ENCODE peak calls at places on chromosomes 12 and 14, in seven cellular contexts. One of them, this sample, is unnamed.

GRCh38 chr14:88840926-88841325 is 16.5 kb downstream of the TTC8 start:
- DNase-seq in GM12878: no peak
- DNase-seq in astrocyte: no peak
- DNase-seq in IMR-90: no peak
- DNase-seq in H9: no peak
- DNase-seq in neural progenitor cell: no peak
- DNase-seq in fibroblast of lung: no peak
- DNase-seq in this sample: no peak

GRCh38 chr14:102508774-102509743 is 517 bp downstream of the ANKRD9 start:
- DNase-seq in fibroblast of lung: peak
- DNase-seq in IMR-90: peak
- DNase-seq in H9: no peak
- DNase-seq in neural progenitor cell: no peak
- DNase-seq in GM12878: no peak
- DNase-seq in astrocyte: no peak
- DNase-seq in this sample: no peak

GRCh38 chr12:32454866-32455265 is 55.5 kb downstream of the FGD4 start:
- DNase-seq in IMR-90: no peak
- DNase-seq in neural progenitor cell: peak
- DNase-seq in astrocyte: no peak
- DNase-seq in H9: peak
- DNase-seq in fibroblast of lung: no peak
- DNase-seq in GM12878: no peak
- DNase-seq in this sample: no peak

GRCh38 chr14:33647385-33647786 is 303.5 kb downstream of the EGLN3 start:
- DNase-seq in fibroblast of lung: peak
- DNase-seq in H9: no peak
- DNase-seq in astrocyte: peak
- DNase-seq in neural progenitor cell: no peak
- DNase-seq in GM12878: no peak
- DNase-seq in IMR-90: peak
- DNase-seq in this sample: peak

GRCh38 chr12:47995976-47996375 is 8.3 kb downstream of the COL2A1 start:
- DNase-seq in GM12878: no peak
- DNase-seq in astrocyte: peak
- DNase-seq in H9: no peak
- DNase-seq in fibroblast of lung: peak
- DNase-seq in neural progenitor cell: no peak
- DNase-seq in IMR-90: peak
- DNase-seq in this sample: no peak

GRCh38 chr12:46667547-46667946 is 158.2 kb downstream of the SLC38A4 start:
- DNase-seq in GM12878: no peak
- DNase-seq in IMR-90: peak
- DNase-seq in fibroblast of lung: no peak
- DNase-seq in H9: no peak
- DNase-seq in astrocyte: peak
- DNase-seq in neural progenitor cell: no peak
- DNase-seq in this sample: peak

GRCh38 chr12:52244615-52244994 is 11.6 kb downstream of the KRT7 start:
- DNase-seq in fibroblast of lung: no peak
- DNase-seq in astrocyte: no peak
- DNase-seq in neural progenitor cell: no peak
- DNase-seq in GM12878: no peak
- DNase-seq in H9: no peak
- DNase-seq in IMR-90: no peak
- DNase-seq in this sample: no peak

GRCh38 chr12:20007331-20007730 is 361.0 kb upstream of the PDE3A start:
- DNase-seq in H9: no peak
- DNase-seq in neural progenitor cell: no peak
- DNase-seq in fibroblast of lung: no peak
- DNase-seq in IMR-90: peak
- DNase-seq in astrocyte: no peak
- DNase-seq in GM12878: no peak
- DNase-seq in this sample: no peak

GRCh38 chr12:47825239-47825639 is 5.5 kb upstream of the HDAC7 start:
- DNase-seq in astrocyte: no peak
- DNase-seq in neural progenitor cell: no peak
- DNase-seq in fibroblast of lung: no peak
- DNase-seq in IMR-90: no peak
- DNase-seq in GM12878: no peak
- DNase-seq in H9: no peak
- DNase-seq in this sample: no peak

DNA sequence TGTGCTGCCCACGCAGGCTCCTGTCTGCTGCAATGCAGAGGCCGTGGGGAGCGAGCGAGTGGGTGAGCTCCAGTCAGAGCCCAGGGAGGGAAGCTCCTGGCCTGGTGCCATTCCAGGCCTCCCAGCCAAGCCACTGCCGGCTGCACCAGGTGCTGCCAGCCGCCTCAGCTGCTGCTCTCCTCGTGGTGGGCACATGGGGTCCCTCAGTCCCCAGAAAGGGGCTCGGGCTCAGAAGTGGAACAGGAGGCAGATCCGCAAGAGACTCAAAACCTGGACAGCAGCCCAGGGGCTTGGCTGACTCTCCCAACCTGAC is 2.4 kb downstream of the ABCB9 start:
- DNase-seq in H9: peak
- DNase-seq in neural progenitor cell: no peak
- DNase-seq in fibroblast of lung: peak
- DNase-seq in GM12878: no peak
- DNase-seq in IMR-90: peak
- DNase-seq in astrocyte: peak
- DNase-seq in this sample: no peak
- H3K4me2 ChIP-seq in H9: no peak
- H3K4me2 ChIP-seq in neural progenitor cell: no peak
- H3K4me2 ChIP-seq in fibroblast of lung: peak
- H3K4me2 ChIP-seq in GM12878: no peak
- H3K4me2 ChIP-seq in IMR-90: no peak
- H3K4me2 ChIP-seq in astrocyte: peak
- H3K4me2 ChIP-seq in this sample: peak

GRCh38 chr12:108305520-108305919 is 33.6 kb downstream of the CMKLR1 start:
- DNase-seq in astrocyte: peak
- DNase-seq in fibroblast of lung: peak
- DNase-seq in GM12878: no peak
- DNase-seq in neural progenitor cell: no peak
- DNase-seq in IMR-90: peak
- DNase-seq in H9: no peak
- DNase-seq in this sample: peak
- H3K4me2 ChIP-seq in astrocyte: peak
- H3K4me2 ChIP-seq in fibroblast of lung: peak
- H3K4me2 ChIP-seq in GM12878: peak
- H3K4me2 ChIP-seq in neural progenitor cell: no peak
- H3K4me2 ChIP-seq in IMR-90: peak
- H3K4me2 ChIP-seq in H9: no peak
- H3K4me2 ChIP-seq in this sample: peak

DNA sequence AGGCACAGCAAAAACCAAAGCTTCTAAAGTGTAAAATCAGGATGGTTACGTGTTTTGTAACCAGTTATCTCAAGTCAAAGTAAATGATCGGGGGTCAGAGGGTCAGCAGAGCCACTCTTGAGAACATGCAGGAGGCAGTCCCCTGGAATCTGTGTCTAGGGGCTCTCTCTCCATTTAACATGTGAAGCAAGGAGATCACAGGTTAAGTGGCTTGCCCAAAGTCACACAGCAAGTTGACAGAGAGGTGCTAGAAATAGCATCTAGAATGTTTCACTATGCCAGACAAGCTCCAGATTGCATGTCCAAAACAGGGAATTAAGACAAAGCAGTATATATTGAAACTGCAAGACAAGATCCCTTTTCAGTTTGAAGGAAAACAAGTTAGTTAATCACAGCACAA is 33.4 kb downstream of the PPTC7 start:
- DNase-seq in H9: no peak
- DNase-seq in fibroblast of lung: no peak
- DNase-seq in neural progenitor cell: no peak
- DNase-seq in IMR-90: no peak
- DNase-seq in astrocyte: no peak
- DNase-seq in GM12878: no peak
- DNase-seq in this sample: no peak
- H3K4me2 ChIP-seq in H9: no peak
- H3K4me2 ChIP-seq in fibroblast of lung: no peak
- H3K4me2 ChIP-seq in neural progenitor cell: no peak
- H3K4me2 ChIP-seq in IMR-90: no peak
- H3K4me2 ChIP-seq in astrocyte: no peak
- H3K4me2 ChIP-seq in GM12878: peak
- H3K4me2 ChIP-seq in this sample: no peak

GRCh38 chr12:63917477-63917862 is 73.0 kb downstream of the SRGAP1 start:
- DNase-seq in fibroblast of lung: no peak
- DNase-seq in neural progenitor cell: no peak
- DNase-seq in GM12878: no peak
- DNase-seq in H9: no peak
- DNase-seq in astrocyte: no peak
- DNase-seq in IMR-90: no peak
- DNase-seq in this sample: no peak
- H3K4me2 ChIP-seq in fibroblast of lung: peak
- H3K4me2 ChIP-seq in neural progenitor cell: no peak
- H3K4me2 ChIP-seq in GM12878: no peak
- H3K4me2 ChIP-seq in H9: no peak
- H3K4me2 ChIP-seq in astrocyte: peak
- H3K4me2 ChIP-seq in IMR-90: peak
- H3K4me2 ChIP-seq in this sample: peak

This sample was measured in mammary epithelial cell.